ENCODE peak calls at places on chromosome 5, in nine cellular contexts. One of them, this sample, is unnamed.

GRCh38 chr5:32866138-32866537 is 155.0 kb downstream of the NPR3 start:
- DNase-seq in adrenal gland: no peak
- DNase-seq in body of pancreas: no peak
- DNase-seq in heart right ventricle: no peak
- DNase-seq in BE2C: no peak
- DNase-seq in uterus: no peak
- DNase-seq in AG09309: no peak
- DNase-seq in GM23338: no peak
- DNase-seq in B cell: no peak
- DNase-seq in this sample: no peak

GRCh38 chr5:127089206-127089605 is 15.9 kb upstream of the C5orf63 start:
- DNase-seq in adrenal gland: no peak
- DNase-seq in body of pancreas: no peak
- DNase-seq in heart right ventricle: no peak
- DNase-seq in BE2C: no peak
- DNase-seq in uterus: no peak
- DNase-seq in AG09309: no peak
- DNase-seq in GM23338: no peak
- DNase-seq in B cell: no peak
- DNase-seq in this sample: no peak

GRCh38 chr5:4212071-4212739 is 616.6 kb downstream of the IRX1 start:
- DNase-seq in adrenal gland: no peak
- DNase-seq in body of pancreas: no peak
- DNase-seq in heart right ventricle: no peak
- DNase-seq in BE2C: no peak
- DNase-seq in uterus: no peak
- DNase-seq in AG09309: no peak
- DNase-seq in GM23338: no peak
- DNase-seq in B cell: no peak
- DNase-seq in this sample: no peak

GRCh38 chr5:134018154-134018985 is 13.6 kb upstream of the VDAC1 start:
- DNase-seq in adrenal gland: no peak
- DNase-seq in body of pancreas: peak; percentile 62
- DNase-seq in heart right ventricle: no peak
- DNase-seq in BE2C: no peak
- DNase-seq in uterus: no peak
- DNase-seq in AG09309: no peak
- DNase-seq in GM23338: no peak
- DNase-seq in B cell: no peak
- DNase-seq in this sample: peak; percentile 33

GRCh38 chr5:124849774-124850173 is 103.3 kb upstream of the ZNF608 start:
- DNase-seq in adrenal gland: no peak
- DNase-seq in body of pancreas: no peak
- DNase-seq in heart right ventricle: no peak
- DNase-seq in BE2C: no peak
- DNase-seq in uterus: no peak
- DNase-seq in AG09309: no peak
- DNase-seq in GM23338: no peak
- DNase-seq in B cell: no peak
- DNase-seq in this sample: no peak

GRCh38 chr5:169804861-169805260 is 167.8 kb downstream of the DOCK2 start:
- DNase-seq in adrenal gland: no peak
- DNase-seq in body of pancreas: no peak
- DNase-seq in heart right ventricle: no peak
- DNase-seq in BE2C: no peak
- DNase-seq in uterus: no peak
- DNase-seq in AG09309: no peak
- DNase-seq in GM23338: no peak
- DNase-seq in B cell: no peak
- DNase-seq in this sample: no peak

GRCh38 chr5:143350341-143350740 is 53.1 kb downstream of the NR3C1 start:
- DNase-seq in adrenal gland: no peak
- DNase-seq in body of pancreas: no peak
- DNase-seq in heart right ventricle: no peak
- DNase-seq in BE2C: no peak
- DNase-seq in uterus: no peak
- DNase-seq in AG09309: no peak
- DNase-seq in GM23338: no peak
- DNase-seq in B cell: no peak
- DNase-seq in this sample: no peak

GRCh38 chr5:132767150-132767549 is 9.9 kb downstream of the SEPTIN8 start:
- DNase-seq in adrenal gland: no peak
- DNase-seq in body of pancreas: no peak
- DNase-seq in heart right ventricle: no peak
- DNase-seq in BE2C: no peak
- DNase-seq in uterus: no peak
- DNase-seq in AG09309: no peak
- DNase-seq in GM23338: no peak
- DNase-seq in B cell: no peak
- DNase-seq in this sample: no peak

GRCh38 chr5:149063017-149063687 is at the start of gene SH3TC2:
- DNase-seq in adrenal gland: no peak
- DNase-seq in body of pancreas: peak; percentile 40
- DNase-seq in heart right ventricle: peak; percentile 74
- DNase-seq in BE2C: peak; percentile 81
- DNase-seq in uterus: no peak
- DNase-seq in AG09309: no peak
- DNase-seq in GM23338: peak; percentile 84
- DNase-seq in B cell: no peak
- DNase-seq in this sample: peak; percentile 69

GRCh38 chr5:71658916-71659661 is 60.0 kb upstream of the CARTPT start:
- DNase-seq in adrenal gland: no peak
- DNase-seq in body of pancreas: no peak
- DNase-seq in heart right ventricle: no peak
- DNase-seq in BE2C: no peak
- DNase-seq in uterus: no peak
- DNase-seq in AG09309: no peak
- DNase-seq in GM23338: peak; percentile 28
- DNase-seq in B cell: no peak
- DNase-seq in this sample: peak; percentile 12

GRCh38 chr5:121380066-121380465 is 471.6 kb upstream of the FTMT start:
- DNase-seq in adrenal gland: no peak
- DNase-seq in body of pancreas: no peak
- DNase-seq in heart right ventricle: no peak
- DNase-seq in BE2C: no peak
- DNase-seq in uterus: no peak
- DNase-seq in AG09309: no peak
- DNase-seq in GM23338: no peak
- DNase-seq in B cell: no peak
- DNase-seq in this sample: no peak

GRCh38 chr5:134114886-134115805 is 665 bp downstream of the TCF7 start:
- DNase-seq in adrenal gland: peak; percentile 41
- DNase-seq in body of pancreas: peak; percentile 47
- DNase-seq in heart right ventricle: no peak
- DNase-seq in BE2C: peak; percentile 43
- DNase-seq in uterus: peak; percentile 26
- DNase-seq in AG09309: no peak
- DNase-seq in GM23338: peak; percentile 91
- DNase-seq in B cell: peak; percentile 43
- DNase-seq in this sample: no peak

GRCh38 chr5:88092358-88092757 is 176.3 kb downstream of the TMEM161B start:
- DNase-seq in adrenal gland: no peak
- DNase-seq in body of pancreas: no peak
- DNase-seq in heart right ventricle: no peak
- DNase-seq in BE2C: no peak
- DNase-seq in uterus: no peak
- DNase-seq in AG09309: no peak
- DNase-seq in GM23338: peak; percentile 91
- DNase-seq in B cell: no peak
- DNase-seq in this sample: no peak

GRCh38 chr5:73112359-73112758 is 8.0 kb upstream of the TMEM171 start:
- DNase-seq in adrenal gland: no peak
- DNase-seq in body of pancreas: no peak
- DNase-seq in heart right ventricle: no peak
- DNase-seq in BE2C: no peak
- DNase-seq in uterus: no peak
- DNase-seq in AG09309: no peak
- DNase-seq in GM23338: no peak
- DNase-seq in B cell: no peak
- DNase-seq in this sample: no peak

GRCh38 chr5:136819526-136820302 is 454.4 kb upstream of the TRPC7 start:
- DNase-seq in adrenal gland: no peak
- DNase-seq in body of pancreas: no peak
- DNase-seq in heart right ventricle: no peak
- DNase-seq in BE2C: no peak
- DNase-seq in uterus: no peak
- DNase-seq in AG09309: no peak
- DNase-seq in GM23338: peak; percentile 8
- DNase-seq in B cell: no peak
- DNase-seq in this sample: no peak
- TF ChIP-seq CTCF in adrenal gland: no peak
- TF ChIP-seq CTCF in body of pancreas: no peak
- TF ChIP-seq CTCF in heart right ventricle: no peak
- TF ChIP-seq CTCF in BE2C: no peak
- TF ChIP-seq CTCF in uterus: no peak
- TF ChIP-seq CTCF in AG09309: no peak
- TF ChIP-seq CTCF in GM23338: no peak
- TF ChIP-seq CTCF in B cell: no peak
- TF ChIP-seq CTCF in this sample: no peak

GRCh38 chr5:9091896-9092662 is 453.8 kb downstream of the SEMA5A start:
- DNase-seq in adrenal gland: no peak
- DNase-seq in body of pancreas: no peak
- DNase-seq in heart right ventricle: no peak
- DNase-seq in BE2C: no peak
- DNase-seq in uterus: no peak
- DNase-seq in AG09309: no peak
- DNase-seq in GM23338: no peak
- DNase-seq in B cell: no peak
- DNase-seq in this sample: no peak

GRCh38 chr5:9099681-9100080 is 446.2 kb downstream of the SEMA5A start:
- DNase-seq in adrenal gland: no peak
- DNase-seq in body of pancreas: no peak
- DNase-seq in heart right ventricle: no peak
- DNase-seq in BE2C: no peak
- DNase-seq in uterus: no peak
- DNase-seq in AG09309: no peak
- DNase-seq in GM23338: peak; percentile 22
- DNase-seq in B cell: no peak
- DNase-seq in this sample: no peak

GRCh38 chr5:9098990-9099389 is 446.9 kb downstream of the SEMA5A start:
- DNase-seq in adrenal gland: no peak
- DNase-seq in body of pancreas: no peak
- DNase-seq in heart right ventricle: no peak
- DNase-seq in BE2C: no peak
- DNase-seq in uterus: no peak
- DNase-seq in AG09309: no peak
- DNase-seq in GM23338: no peak
- DNase-seq in B cell: no peak
- DNase-seq in this sample: no peak

GRCh38 chr5:9090381-9091026 is 455.4 kb downstream of the SEMA5A start:
- DNase-seq in adrenal gland: no peak
- DNase-seq in body of pancreas: no peak
- DNase-seq in heart right ventricle: no peak
- DNase-seq in BE2C: no peak
- DNase-seq in uterus: no peak
- DNase-seq in AG09309: no peak
- DNase-seq in GM23338: no peak
- DNase-seq in B cell: no peak
- DNase-seq in this sample: no peak

DNA sequence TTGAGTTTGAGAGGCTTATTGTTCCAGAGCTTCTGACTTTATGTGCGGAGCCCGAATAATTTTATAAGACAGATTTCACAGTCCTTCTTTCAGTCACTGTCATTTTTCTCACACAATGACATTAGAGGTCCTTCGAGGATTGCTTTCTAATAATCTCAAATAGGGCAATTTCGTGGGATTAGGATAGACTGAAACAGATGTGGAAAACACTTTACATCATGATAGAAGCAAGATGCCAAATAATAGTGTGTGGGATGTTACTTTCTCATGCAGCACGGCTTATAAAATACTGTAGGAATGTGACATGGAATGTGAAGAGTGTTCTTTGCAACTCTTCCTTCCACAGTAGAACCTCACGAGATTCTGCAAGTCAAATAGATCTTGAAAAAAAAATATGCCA is 451.3 kb downstream of the SEMA5A start:
- DNase-seq in adrenal gland: no peak
- DNase-seq in body of pancreas: no peak
- DNase-seq in heart right ventricle: no peak
- DNase-seq in BE2C: no peak
- DNase-seq in uterus: no peak
- DNase-seq in AG09309: peak; percentile 61
- DNase-seq in GM23338: no peak
- DNase-seq in B cell: no peak
- DNase-seq in this sample: no peak
- TF ChIP-seq CTCF in adrenal gland: no peak
- TF ChIP-seq CTCF in body of pancreas: no peak
- TF ChIP-seq CTCF in heart right ventricle: no peak
- TF ChIP-seq CTCF in BE2C: no peak
- TF ChIP-seq CTCF in uterus: no peak
- TF ChIP-seq CTCF in AG09309: no peak
- TF ChIP-seq CTCF in GM23338: no peak
- TF ChIP-seq CTCF in B cell: no peak
- TF ChIP-seq CTCF in this sample: no peak

DNA sequence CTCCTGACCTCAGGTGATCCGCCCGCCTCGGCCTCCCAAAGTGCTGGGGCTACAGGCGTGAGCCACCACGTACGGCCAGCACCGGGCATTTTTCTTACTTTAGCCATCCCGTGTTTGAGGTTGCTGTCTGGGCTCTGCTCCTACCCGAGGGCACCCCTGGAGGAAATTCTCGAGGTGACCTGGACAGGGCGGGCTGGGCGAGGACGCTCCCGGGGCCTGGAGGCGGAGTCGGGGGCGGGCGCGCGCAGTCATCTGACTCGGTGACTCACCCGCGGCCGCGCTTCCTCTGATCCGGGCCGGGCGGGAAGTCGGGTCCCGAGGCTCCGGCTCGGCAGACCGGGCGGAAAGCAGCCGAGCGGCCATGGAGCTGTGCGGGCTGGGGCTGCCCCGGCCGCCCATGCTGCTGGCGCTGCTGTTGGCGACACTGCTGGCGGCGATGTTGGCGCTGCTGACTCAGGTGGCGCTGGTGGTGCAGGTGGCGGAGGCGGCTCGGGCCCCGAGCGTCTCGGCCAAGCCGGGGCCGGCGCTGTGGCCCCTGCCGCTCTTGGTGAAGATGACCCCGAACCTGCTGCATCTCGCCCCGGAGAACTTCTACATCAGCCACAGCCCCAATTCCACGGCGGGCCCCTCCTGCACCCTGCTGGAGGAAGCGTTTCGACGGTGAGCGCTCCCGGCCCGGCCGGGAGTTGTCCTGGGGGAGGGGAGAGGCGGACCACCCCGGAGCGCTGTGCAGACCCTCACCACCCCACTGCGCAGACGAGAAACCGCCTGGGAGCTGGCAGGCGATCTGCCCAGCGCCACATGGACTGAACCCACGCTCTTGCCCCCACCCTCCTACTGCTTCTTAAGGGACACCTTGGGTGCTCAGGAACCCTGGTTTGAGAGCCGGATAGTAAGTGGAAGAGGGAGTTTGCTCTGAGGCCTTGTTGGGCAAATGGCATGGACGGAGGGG is at the start of gene HEXB:
- DNase-seq in adrenal gland: peak; percentile 93
- DNase-seq in body of pancreas: peak; percentile 91
- DNase-seq in heart right ventricle: peak; percentile 92
- DNase-seq in BE2C: peak; percentile 92
- DNase-seq in uterus: peak; percentile 89
- DNase-seq in AG09309: no peak
- DNase-seq in GM23338: peak; percentile 97
- DNase-seq in B cell: peak; percentile 83
- DNase-seq in this sample: peak; percentile 59
- TF ChIP-seq CTCF in adrenal gland: peak; percentile 29
- TF ChIP-seq CTCF in body of pancreas: peak; percentile 23
- TF ChIP-seq CTCF in heart right ventricle: no peak
- TF ChIP-seq CTCF in BE2C: no peak
- TF ChIP-seq CTCF in uterus: peak; percentile 6
- TF ChIP-seq CTCF in AG09309: no peak
- TF ChIP-seq CTCF in GM23338: no peak
- TF ChIP-seq CTCF in B cell: no peak
- TF ChIP-seq CTCF in this sample: no peak

GRCh38 chr5:177446184-177447065 is at the start of gene PRR7:
- DNase-seq in adrenal gland: peak; percentile 60
- DNase-seq in body of pancreas: peak; percentile 51
- DNase-seq in heart right ventricle: peak; percentile 64
- DNase-seq in BE2C: peak; percentile 85
- DNase-seq in uterus: peak; percentile 60
- DNase-seq in AG09309: no peak
- DNase-seq in GM23338: peak; percentile 73
- DNase-seq in B cell: peak; percentile 91
- DNase-seq in this sample: no peak
- TF ChIP-seq CTCF in adrenal gland: peak; percentile 4
- TF ChIP-seq CTCF in body of pancreas: no peak
- TF ChIP-seq CTCF in heart right ventricle: no peak
- TF ChIP-seq CTCF in BE2C: no peak
- TF ChIP-seq CTCF in uterus: no peak
- TF ChIP-seq CTCF in AG09309: no peak
- TF ChIP-seq CTCF in GM23338: no peak
- TF ChIP-seq CTCF in B cell: no peak
- TF ChIP-seq CTCF in this sample: no peak

This sample was measured in bronchial epithelial cell.